ENCODE peak calls at places on chromosomes 6 and 20, in four cellular contexts. V is WTC11, O is K562, D is SK-N-SH. F is an unnamed sample.

GRCh38 chr6:3748208-3748701 is 3.3 kb downstream of the PXDC1 start:
- DNase-seq in V (peak), O (peak), D (peak), F (no peak)

GRCh38 chr20:417801-418342 is 9.8 kb downstream of the RBCK1 start:
- DNase-seq in V (no peak), O (no peak), D (peak), F (no peak)

GRCh38 chr20:11072982-11073381 is 399.2 kb upstream of the JAG1 start:
- DNase-seq in V (no peak), O (no peak), D (no peak), F (no peak)

GRCh38 chr20:56111951-56112730 is 106.8 kb upstream of the CBLN4 start:
- DNase-seq in V (no peak), O (no peak), D (no peak), F (no peak)

GRCh38 chr20:59583428-59584277 is 20.7 kb upstream of the PHACTR3 start:
- DNase-seq in V (no peak), O (no peak), D (no peak), F (no peak)

GRCh38 chr6:33816911-33817310 is 13.1 kb upstream of the MLN start:
- DNase-seq in V (no peak), O (no peak), D (no peak), F (no peak)

GRCh38 chr6:168120390-168121307 is 41.6 kb upstream of the FRMD1 start:
- DNase-seq in V (no peak), O (no peak), D (peak), F (no peak)

GRCh38 chr6:13261464-13261994 is 66.8 kb downstream of the TBC1D7 start:
- DNase-seq in V (no peak), O (no peak), D (no peak), F (peak)

GRCh38 chr20:58256842-58257241 is 28.4 kb upstream of the ANKRD60 start:
- DNase-seq in V (no peak), O (peak), D (no peak), F (no peak)

GRCh38 chr6:43011207-43011606 is 2.5 kb downstream of the MEA1 start:
- DNase-seq in V (no peak), O (no peak), D (no peak), F (no peak)

GRCh38 chr6:3035397-3035796 is 32.9 kb upstream of the RIPK1 start:
- DNase-seq in V (no peak), O (no peak), D (no peak), F (no peak)

DNA sequence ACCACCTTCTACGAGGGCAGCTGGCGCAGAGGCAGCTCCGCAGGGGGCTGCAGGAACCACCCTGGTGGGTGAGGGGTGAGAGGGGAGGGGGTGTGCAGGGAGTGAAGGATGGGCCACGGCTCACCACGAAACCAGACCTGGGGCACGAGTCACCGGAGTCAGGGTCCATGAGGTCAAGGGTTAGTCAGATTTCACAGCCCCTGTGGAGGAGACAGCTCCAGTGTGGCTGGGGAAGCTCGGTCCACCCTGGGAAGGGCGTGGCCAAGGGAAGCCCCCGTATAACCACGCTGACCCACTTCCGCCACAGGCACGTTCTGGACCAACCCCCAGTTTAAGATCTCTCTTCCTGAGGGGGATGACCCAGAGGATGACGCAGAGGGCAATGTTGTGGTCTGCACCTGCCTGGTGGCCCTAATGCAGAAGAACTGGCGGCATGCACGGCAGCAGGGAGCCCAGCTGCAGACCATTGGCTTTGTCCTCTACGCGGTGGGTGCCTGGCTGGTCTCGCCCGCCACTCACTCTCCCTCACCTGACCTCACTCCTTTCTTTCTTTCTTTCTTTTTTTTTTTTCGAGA is 18.4 kb downstream of the CAPN11 start:
- DNase-seq in V (no peak), O (no peak), D (no peak), F (peak)
- TF ChIP-seq USF1 in V (no peak), O (no peak), D (no peak), F (no peak)

DNA sequence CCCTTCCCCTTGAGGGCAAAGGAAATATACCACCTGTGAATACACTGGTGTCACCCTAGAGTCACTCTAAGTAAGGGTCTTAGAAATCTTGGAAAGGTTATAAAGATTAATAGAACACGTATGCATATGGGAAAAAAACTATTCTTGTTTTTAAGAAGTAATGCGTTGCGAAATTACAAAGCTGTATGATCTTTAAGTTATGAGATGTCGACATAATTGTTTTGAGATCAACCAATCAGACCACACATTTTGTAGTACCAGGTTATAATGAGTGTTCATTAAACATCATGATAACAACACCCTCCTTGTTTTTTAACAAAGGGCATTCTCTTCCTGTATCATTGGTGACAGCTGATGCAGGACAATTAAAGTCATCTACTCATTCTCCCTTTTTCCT is 36.8 kb downstream of the PRDM1 start:
- DNase-seq in V (no peak), O (no peak), D (no peak), F (no peak)
- TF ChIP-seq USF1 in V (no peak), O (no peak), D (no peak), F (no peak)

DNA sequence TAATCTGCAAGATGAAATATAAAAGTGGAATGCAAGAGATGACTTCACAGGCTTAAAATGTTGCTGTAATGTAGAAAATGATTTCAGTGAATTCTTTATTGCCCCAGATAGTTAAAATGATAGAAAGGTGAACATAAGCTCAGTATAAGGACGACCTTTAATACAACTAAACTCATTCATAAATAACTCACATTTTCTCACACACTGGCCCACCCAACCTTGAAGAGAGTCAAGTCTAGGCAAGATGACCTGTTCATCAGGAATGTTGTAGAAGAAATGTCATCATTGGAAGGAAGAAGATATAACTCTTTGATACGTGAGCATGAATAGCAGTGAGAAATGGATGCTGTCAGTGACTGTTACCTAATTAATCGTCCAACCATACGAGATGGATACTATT is 111.1 kb upstream of the SASH1 start:
- DNase-seq in V (no peak), O (no peak), D (no peak), F (no peak)
- TF ChIP-seq USF1 in V (no peak), O (no peak), D (no peak), F (no peak)

GRCh38 chr20:21265457-21266190 is 37.5 kb upstream of the XRN2 start:
- DNase-seq in V (no peak), O (no peak), D (no peak), F (no peak)
- TF ChIP-seq USF1 in V (no peak), O (no peak), D (no peak), F (no peak)

GRCh38 chr20:37518606-37519507 is 2.2 kb upstream of the NNAT start:
- DNase-seq in V (no peak), O (no peak), D (no peak), F (no peak)
- TF ChIP-seq USF1 in V (no peak), O (no peak), D (no peak), F (no peak)

GRCh38 chr6:156943816-156944215 is 166.6 kb downstream of the ARID1B start:
- DNase-seq in V (no peak), O (no peak), D (no peak), F (no peak)

GRCh38 chr6:156942266-156942665 is 165.1 kb downstream of the ARID1B start:
- DNase-seq in V (peak), O (peak), D (no peak), F (no peak)

GRCh38 chr6:156946370-156946936 is 169.3 kb downstream of the ARID1B start:
- DNase-seq in V (no peak), O (no peak), D (no peak), F (no peak)

GRCh38 chr6:156944412-156944811 is 167.2 kb downstream of the ARID1B start:
- DNase-seq in V (no peak), O (no peak), D (no peak), F (no peak)

DNA sequence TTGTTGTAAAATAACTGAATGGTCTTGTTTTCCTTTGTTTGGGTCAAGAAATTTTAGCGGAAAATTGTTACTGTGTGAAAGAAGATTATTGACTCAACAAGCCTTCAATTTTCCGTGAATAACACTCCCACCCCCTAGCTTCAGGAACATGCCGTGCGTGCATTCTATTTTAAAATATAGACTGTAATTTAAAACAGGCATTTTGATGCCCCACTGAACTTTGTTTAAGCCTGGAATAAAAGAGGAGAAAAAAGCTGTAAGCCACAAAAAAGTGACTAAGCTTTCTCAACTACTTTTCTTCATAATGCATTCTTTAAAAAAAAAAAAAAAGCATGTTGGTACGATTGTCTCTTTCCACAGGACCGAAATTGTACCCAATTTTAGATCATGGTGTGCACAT is 166.0 kb downstream of the ARID1B start:
- DNase-seq in V (no peak), O (no peak), D (no peak), F (no peak)
- TF ChIP-seq USF1 in V (no peak), O (no peak), D (no peak), F (no peak)

GRCh38 chr6:115216835-115217234 is 843.9 kb downstream of the FRK start:
- DNase-seq in V (no peak), O (no peak), D (no peak), F (no peak)
- TF ChIP-seq USF1 in V (no peak), O (no peak), D (no peak), F (no peak)